ENCODE peak calls at places on chromosome 9, in nine cellular contexts. One of them, this sample, is unnamed.

GRCh38 chr9:12933957-12934356 is 159.1 kb downstream of the LURAP1L start:
- DNase-seq in dorsolateral prefrontal cortex: no peak
- DNase-seq in mucosa of gallbladder: no peak
- DNase-seq in nucleus accumbens: no peak
- DNase-seq in central memory CD4-positive, alpha-beta T cell: no peak
- DNase-seq in HT-29: peak
- DNase-seq in brain microvascular endothelial cell: no peak
- DNase-seq in heart right ventricle: no peak
- DNase-seq in PC-9: no peak
- DNase-seq in this sample: no peak

GRCh38 chr9:129656795-129657390 is 8.6 kb upstream of the PRRX2 start:
- DNase-seq in dorsolateral prefrontal cortex: no peak
- DNase-seq in mucosa of gallbladder: no peak
- DNase-seq in nucleus accumbens: no peak
- DNase-seq in central memory CD4-positive, alpha-beta T cell: no peak
- DNase-seq in HT-29: no peak
- DNase-seq in brain microvascular endothelial cell: peak
- DNase-seq in heart right ventricle: no peak
- DNase-seq in PC-9: peak
- DNase-seq in this sample: no peak

GRCh38 chr9:684055-684949 is 157.2 kb upstream of the DMRT1 start:
- DNase-seq in dorsolateral prefrontal cortex: no peak
- DNase-seq in mucosa of gallbladder: no peak
- DNase-seq in nucleus accumbens: no peak
- DNase-seq in central memory CD4-positive, alpha-beta T cell: no peak
- DNase-seq in HT-29: no peak
- DNase-seq in brain microvascular endothelial cell: peak
- DNase-seq in heart right ventricle: no peak
- DNase-seq in PC-9: no peak
- DNase-seq in this sample: no peak

GRCh38 chr9:129351058-129351641 is 173.1 kb upstream of the IER5L start:
- DNase-seq in dorsolateral prefrontal cortex: no peak
- DNase-seq in mucosa of gallbladder: no peak
- DNase-seq in nucleus accumbens: no peak
- DNase-seq in central memory CD4-positive, alpha-beta T cell: no peak
- DNase-seq in HT-29: no peak
- DNase-seq in brain microvascular endothelial cell: no peak
- DNase-seq in heart right ventricle: no peak
- DNase-seq in PC-9: no peak
- DNase-seq in this sample: no peak

GRCh38 chr9:93562157-93562556 is 14.2 kb upstream of the PHF2 start:
- DNase-seq in dorsolateral prefrontal cortex: no peak
- DNase-seq in mucosa of gallbladder: no peak
- DNase-seq in nucleus accumbens: no peak
- DNase-seq in central memory CD4-positive, alpha-beta T cell: no peak
- DNase-seq in HT-29: no peak
- DNase-seq in brain microvascular endothelial cell: no peak
- DNase-seq in heart right ventricle: no peak
- DNase-seq in PC-9: no peak
- DNase-seq in this sample: no peak

GRCh38 chr9:131727184-131727785 is 12.6 kb downstream of the RAPGEF1 start:
- DNase-seq in dorsolateral prefrontal cortex: no peak
- DNase-seq in mucosa of gallbladder: no peak
- DNase-seq in nucleus accumbens: no peak
- DNase-seq in central memory CD4-positive, alpha-beta T cell: no peak
- DNase-seq in HT-29: no peak
- DNase-seq in brain microvascular endothelial cell: peak
- DNase-seq in heart right ventricle: no peak
- DNase-seq in PC-9: no peak
- DNase-seq in this sample: no peak

GRCh38 chr9:134332841-134333233 is 6.6 kb downstream of the RXRA start:
- DNase-seq in dorsolateral prefrontal cortex: no peak
- DNase-seq in mucosa of gallbladder: no peak
- DNase-seq in nucleus accumbens: no peak
- DNase-seq in central memory CD4-positive, alpha-beta T cell: no peak
- DNase-seq in HT-29: no peak
- DNase-seq in brain microvascular endothelial cell: no peak
- DNase-seq in heart right ventricle: no peak
- DNase-seq in PC-9: no peak
- DNase-seq in this sample: no peak

GRCh38 chr9:115164511-115164974 is 46.6 kb upstream of the TNC start:
- DNase-seq in dorsolateral prefrontal cortex: no peak
- DNase-seq in mucosa of gallbladder: no peak
- DNase-seq in nucleus accumbens: peak
- DNase-seq in central memory CD4-positive, alpha-beta T cell: no peak
- DNase-seq in HT-29: peak
- DNase-seq in brain microvascular endothelial cell: no peak
- DNase-seq in heart right ventricle: no peak
- DNase-seq in PC-9: peak
- DNase-seq in this sample: no peak

GRCh38 chr9:37839491-37840461 is 39.2 kb downstream of the DCAF10 start:
- DNase-seq in dorsolateral prefrontal cortex: no peak
- DNase-seq in mucosa of gallbladder: no peak
- DNase-seq in nucleus accumbens: no peak
- DNase-seq in central memory CD4-positive, alpha-beta T cell: no peak
- DNase-seq in HT-29: no peak
- DNase-seq in brain microvascular endothelial cell: peak
- DNase-seq in heart right ventricle: no peak
- DNase-seq in PC-9: no peak
- DNase-seq in this sample: no peak

GRCh38 chr9:100466171-100466827 is 6.7 kb upstream of the TMEFF1 start:
- DNase-seq in dorsolateral prefrontal cortex: peak
- DNase-seq in mucosa of gallbladder: no peak
- DNase-seq in nucleus accumbens: no peak
- DNase-seq in central memory CD4-positive, alpha-beta T cell: no peak
- DNase-seq in HT-29: no peak
- DNase-seq in brain microvascular endothelial cell: no peak
- DNase-seq in heart right ventricle: no peak
- DNase-seq in PC-9: no peak
- DNase-seq in this sample: no peak

GRCh38 chr9:115997923-115998322 is 155.7 kb upstream of the PAPPA start:
- DNase-seq in dorsolateral prefrontal cortex: no peak
- DNase-seq in mucosa of gallbladder: no peak
- DNase-seq in nucleus accumbens: no peak
- DNase-seq in central memory CD4-positive, alpha-beta T cell: no peak
- DNase-seq in HT-29: no peak
- DNase-seq in brain microvascular endothelial cell: peak
- DNase-seq in heart right ventricle: no peak
- DNase-seq in PC-9: no peak
- DNase-seq in this sample: no peak

GRCh38 chr9:97997330-97998276 is 14.5 kb downstream of the ANP32B start:
- DNase-seq in dorsolateral prefrontal cortex: no peak
- DNase-seq in mucosa of gallbladder: no peak
- DNase-seq in nucleus accumbens: no peak
- DNase-seq in central memory CD4-positive, alpha-beta T cell: no peak
- DNase-seq in HT-29: no peak
- DNase-seq in brain microvascular endothelial cell: no peak
- DNase-seq in heart right ventricle: no peak
- DNase-seq in PC-9: no peak
- DNase-seq in this sample: no peak

GRCh38 chr9:134126373-134126772 is 9.5 kb upstream of the WDR5 start:
- DNase-seq in dorsolateral prefrontal cortex: no peak
- DNase-seq in mucosa of gallbladder: no peak
- DNase-seq in nucleus accumbens: no peak
- DNase-seq in central memory CD4-positive, alpha-beta T cell: no peak
- DNase-seq in HT-29: no peak
- DNase-seq in brain microvascular endothelial cell: no peak
- DNase-seq in heart right ventricle: no peak
- DNase-seq in PC-9: no peak
- DNase-seq in this sample: no peak